ENCODE peak calls at places on chromosome 20, in six cellular contexts. U is ascending aorta, C is cardiac muscle cell, T is astrocyte of the spinal cord, W is coronary artery, J is hepatocyte. O is an unnamed sample.

GRCh38 chr20:973785-974194 is 28.3 kb downstream of the RSPO4 start:
- DNase-seq in U (no peak), C (peak), T (peak), W (no peak), J (peak), O (peak)

GRCh38 chr20:47540443-47541354 is 39.0 kb downstream of the NCOA3 start:
- DNase-seq in U (no peak), C (no peak), T (no peak), W (no peak), J (peak), O (no peak)

GRCh38 chr20:14800743-14801425 is 463.5 kb upstream of the FLRT3 start:
- DNase-seq in U (no peak), C (no peak), T (no peak), W (no peak), J (no peak), O (no peak)

GRCh38 chr20:38776363-38776762 is 28.1 kb downstream of the ACTR5 start:
- DNase-seq in U (no peak), C (no peak), T (no peak), W (no peak), J (no peak), O (no peak)

GRCh38 chr20:35273449-35274171 is 4.3 kb downstream of the MMP24OS start:
- DNase-seq in U (no peak), C (no peak), T (no peak), W (no peak), J (no peak), O (no peak)

GRCh38 chr20:7085448-7085847 is 318.0 kb downstream of the BMP2 start:
- DNase-seq in U (no peak), C (peak), T (no peak), W (no peak), J (peak), O (no peak)

GRCh38 chr20:38060536-38060935 is 27.0 kb downstream of the RPRD1B start:
- DNase-seq in U (no peak), C (no peak), T (peak), W (no peak), J (no peak), O (no peak)

GRCh38 chr20:10609726-10610125 is 64.1 kb downstream of the JAG1 start:
- DNase-seq in U (no peak), C (no peak), T (no peak), W (no peak), J (no peak), O (no peak)

GRCh38 chr20:8209061-8209460 is 77.0 kb downstream of the PLCB1 start:
- DNase-seq in U (no peak), C (no peak), T (peak), W (no peak), J (no peak), O (no peak)

GRCh38 chr20:49854190-49854875 is 41.7 kb downstream of the SLC9A8 start:
- DNase-seq in U (no peak), C (no peak), T (no peak), W (no peak), J (no peak), O (no peak)

DNA sequence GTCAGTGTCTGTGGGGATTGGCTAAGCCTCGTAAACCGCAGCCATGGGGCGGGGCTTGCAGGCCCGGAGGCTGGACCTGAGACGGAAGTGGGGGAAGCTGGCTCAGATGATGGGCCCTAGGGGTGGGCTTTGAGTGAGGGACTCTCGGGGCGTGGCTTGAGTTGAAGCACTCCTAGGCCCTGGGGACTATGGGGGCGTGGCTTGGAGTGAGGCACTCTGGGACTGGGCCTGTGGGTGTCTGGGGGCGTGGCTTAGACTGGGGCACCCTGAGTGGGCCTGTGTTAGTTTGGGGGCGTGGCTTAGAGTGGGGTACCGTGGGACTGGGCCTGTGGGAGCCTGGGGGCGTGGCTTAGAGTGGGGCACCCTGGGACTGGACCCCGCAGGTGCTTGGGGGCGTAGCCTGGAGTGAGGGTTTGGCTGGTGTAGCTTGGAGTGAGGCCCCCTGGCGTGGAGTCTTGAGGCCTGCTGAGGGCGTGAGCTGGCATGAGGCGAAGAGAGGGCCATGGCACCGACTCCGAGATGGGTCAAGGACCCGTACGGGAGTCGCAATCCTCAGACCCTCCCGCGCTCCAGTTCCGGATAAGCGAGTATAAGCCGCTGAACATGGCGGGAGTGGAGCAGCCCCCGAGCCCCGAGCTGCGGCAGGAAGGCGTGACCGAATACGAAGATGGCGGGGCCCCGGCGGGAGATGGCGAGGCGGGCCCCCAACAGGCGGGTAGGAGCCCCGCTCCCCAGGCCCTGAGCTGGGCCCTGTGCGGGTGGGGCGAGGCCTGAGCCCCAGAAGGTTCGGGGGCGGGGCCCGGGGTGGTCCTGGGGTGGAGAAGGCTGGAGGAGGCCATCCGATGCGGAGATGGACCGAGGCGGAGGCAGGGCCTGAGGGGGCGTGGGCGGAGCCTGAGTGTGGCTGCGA is 6.8 kb downstream of the L3MBTL1 start:
- DNase-seq in U (peak), C (peak), T (peak), W (peak), J (peak), O (peak)
- TF ChIP-seq CTCF in U (no peak), C (peak), T (no peak), W (no peak), J (peak), O (peak)

GRCh38 chr20:25076731-25077609 is 5.0 kb downstream of the VSX1 start:
- DNase-seq in U (no peak), C (no peak), T (no peak), W (peak), J (no peak), O (peak)
- H3K4me3 ChIP-seq in U (peak), C (no peak), T (no peak), W (peak), J (no peak), O (peak)

DNA sequence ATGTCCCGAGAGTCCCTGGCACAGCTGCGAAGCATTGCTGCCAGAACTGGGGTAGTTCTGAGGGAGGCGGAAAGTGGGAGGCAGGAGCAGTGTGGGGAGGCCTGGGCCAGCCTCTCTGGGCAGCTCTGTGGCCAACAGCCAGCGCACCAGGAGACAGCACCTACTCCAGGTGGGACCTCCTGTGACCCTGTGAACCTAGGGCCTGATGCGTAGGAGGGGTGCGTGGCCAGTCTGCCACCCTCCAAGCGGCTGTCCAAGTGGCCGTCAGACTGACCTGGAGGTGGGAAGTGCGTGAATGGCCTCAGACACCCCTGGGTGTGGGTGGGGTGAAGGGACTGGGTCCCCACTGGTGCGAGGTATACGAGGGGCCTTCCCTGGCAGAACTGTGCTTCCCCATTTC is 15.5 kb downstream of the SS18L1 start:
- DNase-seq in U (no peak), C (no peak), T (no peak), W (no peak), J (no peak), O (no peak)
- TF ChIP-seq CTCF in U (no peak), C (no peak), T (no peak), W (no peak), J (no peak), O (no peak)

DNA sequence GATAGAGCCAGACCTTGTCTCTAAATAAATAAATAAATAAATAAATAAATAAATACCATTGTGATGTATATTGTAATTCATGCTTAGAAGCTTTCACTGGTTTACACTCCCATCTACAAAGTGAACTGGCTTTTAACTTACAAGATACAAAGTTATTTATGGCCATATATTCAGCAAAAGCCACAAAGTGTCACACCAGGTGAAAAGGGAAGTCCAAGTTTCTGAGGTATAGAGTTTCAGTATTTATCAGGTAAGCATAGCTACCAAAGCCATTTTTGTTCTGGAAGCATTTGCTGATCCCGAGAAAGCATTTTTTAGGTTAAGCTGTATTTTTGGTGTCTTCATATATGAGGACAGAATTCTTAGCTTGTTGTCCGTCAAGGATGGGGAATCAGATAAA is 22.1 kb upstream of the PKIG start:
- DNase-seq in U (no peak), C (no peak), T (no peak), W (no peak), J (no peak), O (no peak)
- H3K4me3 ChIP-seq in U (no peak), C (no peak), T (no peak), W (no peak), J (no peak), O (no peak)

DNA sequence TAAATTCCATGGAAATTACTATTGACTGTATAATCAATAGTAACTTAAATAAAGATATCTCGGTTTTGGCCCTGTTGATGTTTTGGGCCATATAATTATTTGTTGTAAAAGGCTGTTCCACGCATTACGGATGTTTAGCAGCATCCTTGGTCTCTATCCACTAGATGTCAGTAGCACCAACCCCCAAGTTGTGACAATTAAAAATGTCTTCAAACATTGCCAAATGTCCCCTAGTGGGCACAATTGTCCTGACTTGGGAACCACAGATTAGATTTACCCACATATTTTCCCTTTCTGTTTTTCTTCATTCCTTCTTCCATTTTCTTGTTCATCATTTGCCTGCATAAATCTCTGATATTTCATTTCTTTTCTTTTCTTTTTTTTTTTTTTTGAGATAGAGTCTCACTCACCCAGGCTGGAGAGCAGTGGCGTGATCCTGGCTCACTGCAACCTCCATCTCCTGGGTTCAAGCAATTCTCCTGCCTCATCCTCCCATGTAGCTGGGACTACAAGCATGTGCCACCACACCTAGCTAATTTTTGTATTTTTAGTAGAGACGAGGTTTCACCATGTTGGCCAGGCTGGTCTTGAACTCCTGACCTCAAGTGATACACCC is 13.6 kb upstream of the WFDC8 start:
- DNase-seq in U (no peak), C (peak), T (peak), W (no peak), J (peak), O (no peak)
- TF ChIP-seq CTCF in U (no peak), C (peak), T (peak), W (no peak), J (peak), O (peak)

DNA sequence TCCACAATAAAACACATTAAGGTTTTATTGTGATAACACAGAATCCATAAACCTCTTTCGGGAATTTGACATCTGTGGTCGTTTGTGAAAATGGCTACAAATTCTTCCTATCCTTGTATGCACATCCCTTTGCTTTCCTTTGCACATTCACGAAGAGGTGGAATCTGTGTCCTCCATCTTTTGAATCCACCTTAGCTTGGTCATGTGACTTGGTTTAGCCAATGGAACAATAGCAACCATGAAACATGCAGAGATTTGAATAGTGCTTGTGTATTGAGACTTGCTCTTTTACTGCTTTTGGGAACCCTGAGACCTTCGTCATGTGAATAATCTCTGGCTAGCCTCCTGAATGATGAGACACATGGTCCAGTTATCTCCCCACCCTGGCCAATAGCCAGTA is 49.7 kb upstream of the NOP56 start:
- DNase-seq in U (no peak), C (no peak), T (no peak), W (no peak), J (no peak), O (no peak)
- H3K4me3 ChIP-seq in U (no peak), C (no peak), T (no peak), W (no peak), J (no peak), O (no peak)

GRCh38 chr20:36830791-36831691 is 44.9 kb upstream of the TLDC2 start:
- DNase-seq in U (no peak), C (peak), T (no peak), W (peak), J (no peak), O (no peak)
- TF ChIP-seq CTCF in U (peak), C (peak), T (peak), W (peak), J (no peak), O (peak)